ENCODE peak calls at places on chromosomes 2 and 18, in four cellular contexts. A is RWPE2, K is Caco-2, M is GM23248. U is an unnamed sample.

GRCh38 chr2:62077239-62077638 is 118.7 kb upstream of the B3GNT2 start:
- DNase-seq in A (no peak), K (no peak), M (no peak), U (no peak)

GRCh38 chr18:12657048-12657848 is 659 bp downstream of the SPIRE1 start:
- DNase-seq in A (no peak), K (peak; percentile 41), M (peak; percentile 82), U (peak; percentile 30)

GRCh38 chr18:77181950-77182707 is 49.5 kb upstream of the MBP start:
- DNase-seq in A (no peak), K (no peak), M (no peak), U (no peak)

GRCh38 chr2:227782804-227783203 is 30.8 kb upstream of the CCL20 start:
- DNase-seq in A (no peak), K (no peak), M (no peak), U (no peak)

GRCh38 chr2:36174920-36175319 is 180.7 kb upstream of the CRIM1 start:
- DNase-seq in A (no peak), K (no peak), M (no peak), U (no peak)

GRCh38 chr2:171086352-171087290 is 74.1 kb downstream of the TLK1 start:
- DNase-seq in A (no peak), K (peak; percentile 64), M (peak; percentile 69), U (peak; percentile 50)

GRCh38 chr2:16303761-16304160 is 361.9 kb downstream of the CYRIA start:
- DNase-seq in A (no peak), K (no peak), M (no peak), U (no peak)

GRCh38 chr2:19648583-19648982 is 253.2 kb downstream of the TTC32 start:
- DNase-seq in A (peak; percentile 74), K (no peak), M (peak; percentile 89), U (no peak)

GRCh38 chr2:241893265-241893664 is 23.7 kb downstream of the RTP5 start:
- DNase-seq in A (no peak), K (no peak), M (no peak), U (no peak)

GRCh38 chr2:237581751-237582746 is 8.5 kb downstream of the RAB17 start:
- DNase-seq in A (peak; percentile 27), K (peak; percentile 32), M (peak; percentile 73), U (no peak)

GRCh38 chr2:234949762-234950434 is 1.9 kb upstream of the SH3BP4 start:
- DNase-seq in A (no peak), K (no peak), M (peak; percentile 97), U (no peak)

GRCh38 chr2:23662466-23662865 is 264.5 kb downstream of the ATAD2B start:
- DNase-seq in A (no peak), K (no peak), M (no peak), U (no peak)

GRCh38 chr2:23661276-23662050 is 265.5 kb downstream of the ATAD2B start:
- DNase-seq in A (no peak), K (no peak), M (peak; percentile 4), U (no peak)

GRCh38 chr2:23662941-23663729 is 263.8 kb downstream of the ATAD2B start:
- DNase-seq in A (no peak), K (no peak), M (peak; percentile 54), U (no peak)

GRCh38 chr2:23664069-23664788 is 262.7 kb downstream of the ATAD2B start:
- DNase-seq in A (no peak), K (no peak), M (no peak), U (no peak)

GRCh38 chr2:23663730-23664005 is 263.3 kb downstream of the ATAD2B start:
- DNase-seq in A (no peak), K (no peak), M (peak; percentile 28), U (no peak)
- H3K4me3 ChIP-seq in A (no peak overlapping the region), K (no peak overlapping the region), M (peak overlapping the region; percentile 63), U (no peak overlapping the region)

GRCh38 chr2:219325136-219325535 is 7.4 kb downstream of the RESP18 start:
- DNase-seq in A (no peak), K (no peak), M (no peak), U (no peak)

GRCh38 chr2:219327719-219328118 is 4.8 kb downstream of the RESP18 start:
- DNase-seq in A (no peak), K (no peak), M (no peak), U (no peak)

GRCh38 chr2:219325657-219326056 is 6.9 kb downstream of the RESP18 start:
- DNase-seq in A (no peak), K (no peak), M (no peak), U (no peak)
- H3K27me3 ChIP-seq in A (peaks cover 9% of the 10 kb centered on the region), K (no peaks in the 10 kb centered on the region), M (peaks cover 37% of the 10 kb centered on the region), U (peaks cover 2% of the 10 kb centered on the region)

DNA sequence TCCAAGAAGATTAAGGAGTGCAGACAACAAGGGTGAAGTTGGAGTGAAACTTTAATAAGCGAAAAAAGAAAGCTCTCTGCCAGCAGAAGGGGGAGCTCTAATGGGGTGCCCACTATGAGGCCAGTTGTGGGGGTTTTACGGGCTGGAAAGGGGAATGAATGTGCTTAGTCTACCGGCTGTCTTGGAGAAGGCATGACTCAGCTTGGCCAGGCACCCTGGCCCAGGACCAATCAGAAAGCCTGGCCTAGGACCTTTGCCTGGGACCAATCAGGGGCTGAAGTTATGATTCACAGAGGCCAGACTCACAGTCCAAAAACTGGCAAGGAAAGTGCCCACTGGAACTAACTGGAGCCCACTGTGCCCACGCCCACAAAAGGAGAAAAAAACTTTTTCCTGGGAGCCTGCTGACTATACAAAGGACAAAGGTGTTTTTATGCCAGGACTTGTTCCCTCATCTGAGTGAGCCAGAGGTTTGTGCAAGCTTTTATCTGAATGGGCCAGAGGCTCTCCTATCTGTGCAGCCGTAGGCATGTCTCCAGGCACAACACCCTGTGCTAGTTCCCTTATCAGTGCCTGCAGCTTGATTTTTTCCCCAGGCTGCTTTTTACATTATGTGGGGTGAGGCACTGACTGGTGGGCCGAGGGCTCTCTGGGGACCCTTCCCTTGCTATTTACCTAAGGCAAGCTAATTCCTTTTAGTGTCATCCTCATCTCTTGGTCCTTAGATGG is 18.6 kb downstream of the CMPK2 start:
- DNase-seq in A (no peak), K (no peak), M (no peak), U (no peak)
- H3K9me3 ChIP-seq in A (peaks cover 30% of the 10 kb centered on the region), K (peaks cover 28% of the 10 kb centered on the region), M (no peaks in the 10 kb centered on the region), U (peaks cover 14% of the 10 kb centered on the region)

GRCh38 chr2:66437601-66438497 is 2.9 kb downstream of the MEIS1 start:
- DNase-seq in A (no peak), K (no peak), M (peak; percentile 71), U (peak; percentile 60)
- H3K4me3 ChIP-seq in A (peak overlapping the region; percentile 81), K (no peak overlapping the region), M (peak overlapping the region; percentile 97), U (peak overlapping the region; percentile 58)

GRCh38 chr2:108945969-108946368 is 43.1 kb downstream of the EDAR start:
- DNase-seq in A (no peak), K (no peak), M (no peak), U (no peak)
- H3K27me3 ChIP-seq in A (no peaks in the 10 kb centered on the region), K (no peaks in the 10 kb centered on the region), M (peaks cover 50% of the 10 kb centered on the region), U (no peaks in the 10 kb centered on the region)

GRCh38 chr2:6845903-6846302 is 19.8 kb downstream of the CMPK2 start:
- DNase-seq in A (no peak), K (no peak), M (no peak), U (no peak)
- H3K9me3 ChIP-seq in A (peaks cover 28% of the 10 kb centered on the region), K (peaks cover 28% of the 10 kb centered on the region), M (no peaks in the 10 kb centered on the region), U (peaks cover 14% of the 10 kb centered on the region)